ENCODE peak calls at places on chromosomes 16 and 17, in nine cellular contexts. L, G, E, P, S, X, K, N and Z are unnamed samples.

GRCh38 chr16:3934491-3935185 is 54.1 kb upstream of the CREBBP start:
- DNase-seq in G (no peak), S (no peak), X (no peak), E (no peak), P (no peak), K (no peak), N (no peak), L (no peak), Z (no peak)

GRCh38 chr16:1877804-1878203 is 5.8 kb upstream of the MEIOB start:
- DNase-seq in E (peak; percentile 17), X (no peak), L (no peak), S (peak; percentile 14), N (no peak), K (no peak), P (no peak), G (no peak), Z (no peak)

GRCh38 chr17:49031965-49032928 is 35.1 kb downstream of the IGF2BP1 start:
- DNase-seq in N (peak; percentile 78), X (peak; percentile 23), E (peak; percentile 94), P (no peak), K (no peak), S (peak; percentile 76), L (peak; percentile 81), G (no peak), Z (no peak)

GRCh38 chr17:81285179-81285878 is 9.8 kb downstream of the SLC38A10 start:
- DNase-seq in S (no peak), E (no peak), X (peak; percentile 28), P (peak; percentile 59), K (peak; percentile 76), N (peak; percentile 64), G (peak; percentile 88), L (peak; percentile 8), Z (peak; percentile 52)

GRCh38 chr16:59126486-59126885 is 392.4 kb upstream of the GOT2 start:
- DNase-seq in N (no peak), S (no peak), G (no peak), X (no peak), L (no peak), K (no peak), P (no peak), E (no peak), Z (no peak)

GRCh38 chr17:51305182-51305581 is 44.8 kb downstream of the UTP18 start:
- DNase-seq in S (no peak), K (no peak), P (no peak), L (no peak), E (no peak), X (no peak), G (no peak), N (no peak), Z (no peak)

GRCh38 chr17:39828443-39828842 is 35.7 kb downstream of the IKZF3 start:
- DNase-seq in P (no peak), N (no peak), K (peak; percentile 57), E (no peak), S (peak; percentile 32), X (no peak), L (no peak), G (no peak), Z (no peak)

GRCh38 chr16:2282866-2283555 is 15.1 kb upstream of the RNPS1 start:
- DNase-seq in G (no peak), P (no peak), K (no peak), L (no peak), X (no peak), N (no peak), S (no peak), E (no peak), Z (no peak)

GRCh38 chr16:29775742-29776408 is 2.2 kb upstream of the ZG16 start:
- DNase-seq in S (peak; percentile 77), G (no peak), K (no peak), P (no peak), L (peak; percentile 43), N (peak; percentile 53), E (peak; percentile 52), X (no peak), Z (no peak)

DNA sequence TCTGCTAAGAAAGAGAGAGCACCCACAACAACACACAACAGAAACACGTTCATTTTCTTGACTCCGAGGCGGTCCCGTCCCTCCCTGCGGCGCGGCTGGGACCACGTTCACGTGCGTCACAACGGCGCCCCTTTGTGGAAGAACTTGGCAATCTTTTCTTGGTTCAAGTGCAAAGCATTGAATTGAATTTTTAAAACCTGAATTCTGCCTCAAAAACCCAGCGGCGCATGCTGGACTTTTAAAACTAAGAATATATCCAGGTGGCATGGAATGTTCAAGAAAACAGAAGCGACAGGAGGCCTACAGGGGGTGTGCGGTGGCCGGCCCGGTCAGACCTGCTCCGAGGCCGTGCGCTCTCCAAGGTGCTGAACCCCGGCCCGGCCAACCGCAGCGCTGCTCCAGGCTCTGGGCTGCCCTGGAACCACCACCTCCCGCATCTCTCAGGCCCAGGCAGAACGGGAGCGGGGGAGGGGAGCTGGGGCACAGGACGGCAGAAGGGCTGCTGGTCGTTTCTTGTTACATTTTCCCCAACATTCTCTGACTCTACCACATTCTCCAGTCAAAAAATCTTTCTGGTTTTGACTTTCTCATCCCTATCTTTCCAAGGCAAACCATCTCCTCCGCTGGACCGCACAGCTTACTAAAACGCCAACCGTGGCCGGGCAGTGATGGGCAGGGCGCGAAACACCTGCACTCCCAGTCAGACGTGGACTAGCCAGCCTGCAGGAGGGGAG is 3.4 kb upstream of the HEXD start:
- DNase-seq in E (peak; percentile 61), S (peak; percentile 68), L (peak; percentile 50), N (peak; percentile 73), P (no peak), G (peak; percentile 84), K (peak; percentile 74), X (peak; percentile 68), Z (peak; percentile 46)
- TF ChIP-seq CTCF in E (peak; percentile 80), S (peak; percentile 63), L (peak; percentile 60), N (peak; percentile 66), P (peak; percentile 79), G (peak; percentile 70), K (peak; percentile 54), X (peak; percentile 75), Z (no peak)

GRCh38 chr16:20741555-20742285 is at the start of gene THUMPD1:
- DNase-seq in E (peak; percentile 86), P (peak; percentile 91), L (peak; percentile 94), N (peak; percentile 94), G (peak; percentile 98), K (peak; percentile 98), S (peak; percentile 98), X (peak; percentile 98), Z (peak; percentile 95)
- TF ChIP-seq CTCF in E (no peak), P (peak; percentile 22), L (peak; percentile 13), N (no peak), G (no peak), K (peak; percentile 11), S (peak; percentile 35), X (no peak), Z (no peak)

GRCh38 chr17:28385037-28385797 is 13.7 kb downstream of the SARM1 start:
- DNase-seq in X (no peak), L (no peak), S (no peak), N (no peak), E (peak; percentile 34), P (no peak), K (no peak), G (peak; percentile 43), Z (no peak)

GRCh38 chr17:28390984-28391383 is 15.0 kb downstream of the SLC46A1 start:
- DNase-seq in X (no peak), G (no peak), S (no peak), N (no peak), E (no peak), K (no peak), P (no peak), L (no peak), Z (no peak)

GRCh38 chr17:28390563-28390962 is 15.4 kb downstream of the SLC46A1 start:
- DNase-seq in N (no peak), L (no peak), X (no peak), E (no peak), P (no peak), K (no peak), S (no peak), G (no peak), Z (no peak)

GRCh38 chr17:28390123-28390522 is 15.9 kb downstream of the SLC46A1 start:
- DNase-seq in P (no peak), X (no peak), K (no peak), E (no peak), L (no peak), G (no peak), N (no peak), S (no peak), Z (no peak)

DNA sequence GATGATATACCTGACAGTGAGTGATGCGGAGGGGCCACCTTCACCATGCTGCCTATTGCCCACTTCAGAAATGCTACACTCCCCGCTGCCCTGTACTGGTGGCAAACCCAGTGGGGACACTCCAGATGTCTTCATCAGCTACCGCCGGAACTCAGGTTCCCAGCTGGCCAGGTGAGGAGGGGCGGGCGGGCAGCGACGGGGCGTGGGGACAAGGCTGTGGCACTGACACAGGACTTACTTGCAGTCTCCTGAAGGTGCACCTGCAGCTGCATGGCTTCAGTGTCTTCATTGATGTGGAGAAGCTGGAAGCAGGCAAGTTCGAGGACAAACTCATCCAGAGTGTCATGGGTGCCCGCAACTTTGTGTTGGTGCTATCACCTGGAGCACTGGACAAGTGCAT is 16.6 kb downstream of the SARM1 start:
- DNase-seq in E (no peak), X (no peak), S (no peak), L (no peak), P (no peak), K (no peak), N (no peak), G (no peak), Z (no peak)
- TF ChIP-seq CTCF in E (no peak), X (no peak), S (no peak), L (no peak), P (no peak), K (no peak), N (no peak), G (no peak), Z (no peak)

DNA sequence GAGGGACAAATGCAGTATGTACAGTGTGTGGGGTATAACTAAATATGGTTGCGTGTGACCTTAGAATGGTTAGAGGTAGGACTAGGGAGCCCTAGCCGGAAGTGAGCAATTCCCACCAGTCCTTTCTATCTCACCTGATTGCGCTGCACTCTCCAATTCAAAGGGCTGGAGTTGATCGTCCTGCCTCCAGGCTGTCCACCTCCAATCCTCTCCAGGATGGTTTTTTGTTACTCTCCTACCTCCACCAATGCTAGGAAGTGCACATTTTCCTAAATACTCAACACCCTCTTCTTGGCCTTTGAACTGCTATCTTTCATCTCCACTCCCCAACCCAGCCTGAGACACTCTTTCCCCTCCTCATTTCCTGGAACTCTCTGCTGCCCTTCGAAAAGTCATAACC is 181.7 kb upstream of the ASIC2 start:
- DNase-seq in K (no peak), N (no peak), L (no peak), X (no peak), G (no peak), E (no peak), S (no peak), P (no peak), Z (no peak)
- TF ChIP-seq CTCF in K (no peak), N (no peak), L (no peak), X (no peak), G (no peak), E (no peak), S (no peak), P (no peak), Z (no peak)